ENCODE peak calls at places on chromosome 5, in eight cellular contexts. W is right lobe of liver; Y is NCI-H2171 treated with DMSO at 0.1 percent for 48 hours; P is mucosa of descending colon; U is KG1; V is HEK293T; A is stimulated activated naive CD8-positive, alpha-beta T cell treated with anti-CD3 and anti-CD28 coated beads, Interleukin-15, amount 100 ng/mL, for 72 hours; C is thyroid gland. K is an unnamed sample.

GRCh38 chr5:177071671-177072385 is 14.9 kb upstream of the FGFR4 start:
- DNase-seq in U (peak; percentile 55), Y (peak; percentile 76), A (peak; percentile 48), P (no peak), W (peak; percentile 74), C (peak; percentile 65), V (peak; percentile 79), K (peak; percentile 85)

GRCh38 chr5:3024126-3024525 is 272.6 kb upstream of the IRX2 start:
- DNase-seq in U (no peak), W (no peak), P (no peak), Y (no peak), V (no peak), A (no peak), C (no peak), K (no peak)

GRCh38 chr5:157306092-157306491 is 40.2 kb downstream of the CYFIP2 start:
- DNase-seq in W (no peak), C (peak; percentile 47), P (no peak), Y (no peak), U (no peak), V (no peak), A (no peak), K (no peak)

GRCh38 chr5:10328323-10328722 is 20.6 kb upstream of the CMBL start:
- DNase-seq in A (no peak), W (no peak), C (no peak), V (no peak), P (no peak), Y (no peak), U (no peak), K (no peak)

GRCh38 chr5:132820162-132820754 is 7.2 kb downstream of the SOWAHA start:
- DNase-seq in A (peak; percentile 91), U (peak; percentile 37), C (peak; percentile 91), Y (peak; percentile 53), W (peak; percentile 94), V (peak; percentile 86), P (peak; percentile 93), K (peak; percentile 95)

GRCh38 chr5:113147088-113147487 is 170.5 kb downstream of the DCP2 start:
- DNase-seq in P (no peak), W (no peak), U (no peak), V (no peak), Y (no peak), C (no peak), A (no peak), K (no peak)

GRCh38 chr5:150783422-150783928 is 4.9 kb downstream of the SMIM3 start:
- DNase-seq in Y (peak; percentile 26), V (peak; percentile 34), A (peak; percentile 79), P (peak; percentile 73), W (no peak), C (peak; percentile 68), U (peak; percentile 50), K (peak; percentile 80)

GRCh38 chr5:916441-917293 is 24.0 kb downstream of the TRIP13 start:
- DNase-seq in W (peak; percentile 31), U (no peak), Y (no peak), A (no peak), P (no peak), V (no peak), C (no peak), K (peak; percentile 81)

GRCh38 chr5:142803428-142804111 is 33.4 kb downstream of the ARHGAP26 start:
- DNase-seq in A (no peak), V (no peak), P (no peak), Y (no peak), W (no peak), C (no peak), U (no peak), K (no peak)

GRCh38 chr5:139382781-139383180 is 316 bp downstream of the SLC23A1 start:
- DNase-seq in V (no peak), A (no peak), C (no peak), W (no peak), Y (no peak), P (no peak), U (no peak), K (no peak)

GRCh38 chr5:158224200-158224599 is 365.3 kb upstream of the CLINT1 start:
- DNase-seq in V (no peak), A (no peak), U (no peak), C (no peak), P (no peak), Y (no peak), W (no peak), K (peak; percentile 15)